ENCODE peak calls at places on chromosomes 12 and 14, in four cellular contexts. One of them, this sample, is unnamed.

GRCh38 chr12:70178038-70178437 is 65.2 kb upstream of the CNOT2 start:
- DNase-seq in HepG2: no peak
- DNase-seq in K562: no peak
- DNase-seq in HCT116: no peak
- DNase-seq in this sample: peak

GRCh38 chr14:64682173-64682710 is 22.0 kb upstream of the PLEKHG3 start:
- DNase-seq in HepG2: no peak
- DNase-seq in K562: no peak
- DNase-seq in HCT116: no peak
- DNase-seq in this sample: no peak

GRCh38 chr14:55889124-55889523 is 229.1 kb upstream of the PELI2 start:
- DNase-seq in HepG2: no peak
- DNase-seq in K562: no peak
- DNase-seq in HCT116: no peak
- DNase-seq in this sample: no peak

GRCh38 chr14:21106506-21107359 is 5.9 kb downstream of the TMEM253 start:
- DNase-seq in HepG2: peak
- DNase-seq in K562: peak
- DNase-seq in HCT116: peak
- DNase-seq in this sample: peak

GRCh38 chr12:94266390-94266789 is 118.0 kb downstream of the PLXNC1 start:
- DNase-seq in HepG2: no peak
- DNase-seq in K562: no peak
- DNase-seq in HCT116: no peak
- DNase-seq in this sample: no peak

GRCh38 chr12:100721193-100721592 is 73.4 kb upstream of the ANO4 start:
- DNase-seq in HepG2: no peak
- DNase-seq in K562: no peak
- DNase-seq in HCT116: no peak
- DNase-seq in this sample: no peak

GRCh38 chr12:116525418-116526001 is 33.7 kb upstream of the MAP1LC3B2 start:
- DNase-seq in HepG2: no peak
- DNase-seq in K562: no peak
- DNase-seq in HCT116: peak
- DNase-seq in this sample: no peak

GRCh38 chr14:103207038-103207403 is 83.8 kb downstream of the TNFAIP2 start:
- DNase-seq in HepG2: no peak
- DNase-seq in K562: peak
- DNase-seq in HCT116: no peak
- DNase-seq in this sample: peak

GRCh38 chr12:47878918-47879481 is 25.8 kb downstream of the VDR start:
- DNase-seq in HepG2: no peak
- DNase-seq in K562: no peak
- DNase-seq in HCT116: no peak
- DNase-seq in this sample: no peak

DNA sequence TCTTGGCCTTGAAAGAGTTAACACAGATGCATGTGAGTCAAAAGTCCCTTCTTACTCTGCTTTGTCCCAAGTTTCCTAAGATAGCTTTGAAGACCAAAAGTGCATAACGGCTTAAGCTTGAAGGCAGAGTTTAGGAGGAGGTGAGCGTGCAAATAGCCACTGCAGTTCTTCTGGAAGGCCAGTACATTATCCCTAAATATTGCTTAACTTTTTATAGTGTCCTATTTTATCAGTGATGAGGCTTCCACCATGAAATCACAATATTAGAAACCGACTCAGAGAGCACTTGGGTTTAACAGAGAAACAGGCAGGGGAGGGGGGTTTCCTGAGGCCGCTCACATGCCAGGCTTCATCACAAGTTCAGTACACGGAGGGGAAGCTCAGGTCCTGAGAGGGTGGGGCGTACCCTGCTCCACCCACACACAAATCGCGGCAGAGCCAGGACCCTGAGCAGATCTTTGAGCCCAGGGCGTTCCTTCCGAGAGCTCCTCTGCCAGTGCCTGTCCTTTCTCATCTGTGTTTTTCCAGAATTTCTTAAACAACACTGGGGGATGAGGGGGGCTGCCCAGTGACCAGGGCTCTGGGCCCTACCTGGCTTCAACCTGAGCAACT is 26.8 kb upstream of the BDKRB2 start:
- DNase-seq in HepG2: no peak
- DNase-seq in K562: no peak
- DNase-seq in HCT116: no peak
- DNase-seq in this sample: no peak
- TF ChIP-seq ELF1 in HepG2: no peak
- TF ChIP-seq ELF1 in K562: no peak
- TF ChIP-seq ELF1 in HCT116: no peak
- TF ChIP-seq ELF1 in this sample: no peak

GRCh38 chr12:54383041-54383609 is 1.4 kb downstream of the ZNF385A start:
- DNase-seq in HepG2: no peak
- DNase-seq in K562: peak
- DNase-seq in HCT116: no peak
- DNase-seq in this sample: no peak
- TF ChIP-seq ELF1 in HepG2: no peak
- TF ChIP-seq ELF1 in K562: no peak
- TF ChIP-seq ELF1 in HCT116: no peak
- TF ChIP-seq ELF1 in this sample: no peak

GRCh38 chr12:41151789-41152188 is 36.3 kb upstream of the PDZRN4 start:
- DNase-seq in HepG2: no peak
- DNase-seq in K562: no peak
- DNase-seq in HCT116: no peak
- DNase-seq in this sample: no peak
- TF ChIP-seq ELF1 in HepG2: no peak
- TF ChIP-seq ELF1 in K562: no peak
- TF ChIP-seq ELF1 in HCT116: no peak
- TF ChIP-seq ELF1 in this sample: no peak

DNA sequence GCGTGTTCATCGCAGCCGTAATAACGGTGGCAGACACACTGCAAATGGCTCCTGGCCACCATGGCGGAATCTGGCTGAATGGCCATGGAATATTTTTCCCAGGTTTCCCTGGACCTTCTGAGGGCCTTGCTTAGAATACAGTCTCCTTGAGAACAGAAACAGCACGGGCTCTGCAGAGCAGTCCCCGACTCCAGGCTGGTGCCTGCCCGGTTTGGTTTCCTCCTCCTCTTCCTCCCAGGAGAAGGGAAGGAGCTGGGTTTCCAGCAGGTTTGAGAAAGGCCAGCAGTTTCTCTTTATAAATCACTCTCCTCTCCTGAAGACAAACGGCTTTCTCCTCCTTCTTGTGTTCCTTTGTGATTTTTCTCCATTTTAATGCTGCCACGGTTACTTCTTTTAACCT is 106.8 kb upstream of the RFLNA start:
- DNase-seq in HepG2: no peak
- DNase-seq in K562: no peak
- DNase-seq in HCT116: no peak
- DNase-seq in this sample: no peak
- TF ChIP-seq ELF1 in HepG2: no peak
- TF ChIP-seq ELF1 in K562: no peak
- TF ChIP-seq ELF1 in HCT116: no peak
- TF ChIP-seq ELF1 in this sample: no peak

This sample was measured in SK-N-SH.